ENCODE peak calls at places on chromosomes 5 and 9, in six cellular contexts. I is immature natural killer cell, W is NCI-H2171 treated with DMSO at 0.1 percent for 48 hours, O is WTC11, X is pancreas, Y is colonic mucosa. T is an unnamed sample.

GRCh38 chr5:137648361-137648760 is 87.5 kb downstream of the KLHL3 start:
- DNase-seq in O (no peak), I (no peak), W (no peak), Y (no peak), X (no peak), T (no peak)

GRCh38 chr9:87322840-87323635 is 174.6 kb upstream of the DAPK1 start:
- DNase-seq in I (no peak), W (no peak), Y (no peak), X (no peak), O (no peak), T (no peak)

GRCh38 chr9:104091708-104092107 is 2.4 kb upstream of the SMC2 start:
- DNase-seq in Y (peak; percentile 65), O (no peak), X (no peak), I (no peak), W (no peak), T (no peak)

GRCh38 chr5:82673460-82673859 is 395.3 kb upstream of the RPS23 start:
- DNase-seq in Y (no peak), W (no peak), I (no peak), O (no peak), X (no peak), T (no peak)

GRCh38 chr5:38273626-38274025 is 15.3 kb downstream of the EGFLAM start:
- DNase-seq in I (no peak), X (no peak), O (no peak), W (no peak), Y (no peak), T (no peak)

GRCh38 chr9:131727184-131727785 is 12.6 kb downstream of the RAPGEF1 start:
- DNase-seq in W (no peak), Y (no peak), O (no peak), I (no peak), X (no peak), T (no peak)

GRCh38 chr9:127983847-127984289 is 3.1 kb upstream of the EEIG1 start:
- DNase-seq in Y (no peak), O (no peak), I (no peak), X (peak; percentile 19), W (peak; percentile 94), T (no peak)

GRCh38 chr5:20276061-20276958 is 288.3 kb upstream of the CDH18 start:
- DNase-seq in I (no peak), O (no peak), Y (no peak), W (no peak), X (no peak), T (no peak)

GRCh38 chr5:124289641-124290201 is 456.7 kb downstream of the ZNF608 start:
- DNase-seq in O (peak; percentile 61), W (peak; percentile 6), Y (peak; percentile 22), X (peak; percentile 82), I (no peak), T (peak; percentile 69)

GRCh38 chr9:14247577-14247976 is 66.4 kb downstream of the NFIB start:
- DNase-seq in W (no peak), I (no peak), X (no peak), Y (no peak), O (no peak), T (no peak)

GRCh38 chr5:179340465-179340864 is 4.8 kb downstream of the ADAMTS2 start:
- DNase-seq in Y (no peak), W (no peak), X (no peak), O (no peak), I (no peak), T (no peak)

GRCh38 chr5:176886336-176887251 is 12.6 kb downstream of the HK3 start:
- DNase-seq in O (no peak), W (no peak), X (no peak), I (no peak), Y (no peak), T (no peak)

GRCh38 chr9:119009253-119009652 is 360.0 kb downstream of the BRINP1 start:
- DNase-seq in W (peak; percentile 80), I (no peak), Y (no peak), X (no peak), O (no peak), T (no peak)

GRCh38 chr5:113177225-113177624 is 200.6 kb downstream of the DCP2 start:
- DNase-seq in X (no peak), Y (no peak), I (no peak), W (no peak), O (no peak), T (no peak)

GRCh38 chr9:113798062-113799030 is 77.8 kb upstream of the ZNF618 start:
- DNase-seq in I (no peak), O (no peak), Y (no peak), X (no peak), W (no peak), T (no peak)

GRCh38 chr5:16932401-16932800 is 3.7 kb downstream of the MYO10 start:
- DNase-seq in W (no peak), I (no peak), O (no peak), Y (peak; percentile 49), X (no peak), T (no peak)

GRCh38 chr5:911601-912000 is 18.9 kb downstream of the TRIP13 start:
- DNase-seq in X (no peak), O (no peak), Y (no peak), I (no peak), W (no peak), T (no peak)

GRCh38 chr5:154771383-154771901 is 16.3 kb downstream of the LARP1 start:
- DNase-seq in W (no peak), O (peak; percentile 36), Y (no peak), X (no peak), I (no peak), T (no peak)

GRCh38 chr5:168023190-168023589 is 268.3 kb upstream of the WWC1 start:
- DNase-seq in X (no peak), Y (no peak), O (no peak), W (peak; percentile 14), I (no peak), T (no peak)

GRCh38 chr9:127767405-127767804 is 11.1 kb downstream of the SH2D3C start:
- DNase-seq in X (no peak), O (no peak), W (peak; percentile 87), I (no peak), Y (no peak), T (no peak)

GRCh38 chr5:180563994-180564393 is 27.3 kb downstream of the SCGB3A1 start:
- DNase-seq in O (no peak), X (no peak), W (no peak), I (no peak), Y (no peak), T (no peak)

GRCh38 chr9:86184125-86184524 is 75.3 kb downstream of the C9orf153 start:
- DNase-seq in Y (no peak), I (no peak), W (no peak), O (no peak), X (no peak), T (no peak)

GRCh38 chr5:72018158-72018803 is 89.0 kb upstream of the MAP1B start:
- DNase-seq in W (no peak), I (peak; percentile 36), O (peak; percentile 84), Y (peak; percentile 73), X (no peak), T (peak; percentile 62)

GRCh38 chr9:71268871-71269640 is 147.6 kb upstream of the TRPM3 start:
- DNase-seq in O (no peak), Y (no peak), I (no peak), W (no peak), X (no peak), T (no peak)

GRCh38 chr5:95759005-95759404 is 27.9 kb downstream of the RHOBTB3 start:
- DNase-seq in X (peak; percentile 51), I (no peak), W (no peak), O (no peak), Y (no peak), T (no peak)

GRCh38 chr5:61168951-61169350 is 6.7 kb upstream of the SMIM15 start:
- DNase-seq in X (no peak), O (no peak), W (no peak), I (no peak), Y (no peak), T (no peak)